ENCODE peak calls at places on chromosomes 4 and X, in four cellular contexts. One of them, this sample, is unnamed.

GRCh38 chr4:31083451-31083850 is 363.3 kb downstream of the PCDH7 start:
- DNase-seq in IMR-90: no peak
- DNase-seq in activated CD8-positive, alpha-beta T cell treated with anti-CD3 and anti-CD28 coated beads for 36 hours: no peak
- DNase-seq in HFFc6: no peak
- DNase-seq in this sample: no peak

GRCh38 chr4:95466791-95467190 is 82.0 kb downstream of the UNC5C start:
- DNase-seq in HFFc6: no peak
- DNase-seq in activated CD8-positive, alpha-beta T cell treated with anti-CD3 and anti-CD28 coated beads for 36 hours: no peak
- DNase-seq in IMR-90: no peak
- DNase-seq in this sample: no peak

GRCh38 chr4:48031802-48032525 is 15.4 kb downstream of the NIPAL1 start:
- DNase-seq in activated CD8-positive, alpha-beta T cell treated with anti-CD3 and anti-CD28 coated beads for 36 hours: no peak
- DNase-seq in HFFc6: no peak
- DNase-seq in IMR-90: peak
- DNase-seq in this sample: no peak

GRCh38 chr4:184115399-184115798 is 102.3 kb downstream of the ENPP6 start:
- DNase-seq in HFFc6: no peak
- DNase-seq in IMR-90: no peak
- DNase-seq in activated CD8-positive, alpha-beta T cell treated with anti-CD3 and anti-CD28 coated beads for 36 hours: no peak
- DNase-seq in this sample: no peak

GRCh38 chrX:136880003-136880451 is 498 bp downstream of the RBMX start:
- DNase-seq in IMR-90: no peak
- DNase-seq in HFFc6: peak
- DNase-seq in activated CD8-positive, alpha-beta T cell treated with anti-CD3 and anti-CD28 coated beads for 36 hours: peak
- DNase-seq in this sample: no peak

GRCh38 chrX:96833333-96833732 is 50.4 kb upstream of the RPA4 start:
- DNase-seq in IMR-90: peak
- DNase-seq in HFFc6: no peak
- DNase-seq in activated CD8-positive, alpha-beta T cell treated with anti-CD3 and anti-CD28 coated beads for 36 hours: no peak
- DNase-seq in this sample: no peak

GRCh38 chrX:68383540-68383939 is 49.8 kb downstream of the OPHN1 start:
- DNase-seq in activated CD8-positive, alpha-beta T cell treated with anti-CD3 and anti-CD28 coated beads for 36 hours: no peak
- DNase-seq in IMR-90: no peak
- DNase-seq in HFFc6: no peak
- DNase-seq in this sample: no peak

GRCh38 chrX:147570483-147570882 is 341.2 kb upstream of the FMR1 start:
- DNase-seq in IMR-90: no peak
- DNase-seq in activated CD8-positive, alpha-beta T cell treated with anti-CD3 and anti-CD28 coated beads for 36 hours: no peak
- DNase-seq in HFFc6: no peak
- DNase-seq in this sample: no peak

GRCh38 chr4:73259552-73260140 is 1.0 kb upstream of the ANKRD17 start:
- DNase-seq in IMR-90: no peak
- DNase-seq in activated CD8-positive, alpha-beta T cell treated with anti-CD3 and anti-CD28 coated beads for 36 hours: peak
- DNase-seq in HFFc6: peak
- DNase-seq in this sample: peak

GRCh38 chr4:56628592-56628991 is 52.5 kb downstream of the HOPX start:
- DNase-seq in HFFc6: no peak
- DNase-seq in IMR-90: no peak
- DNase-seq in activated CD8-positive, alpha-beta T cell treated with anti-CD3 and anti-CD28 coated beads for 36 hours: no peak
- DNase-seq in this sample: no peak

GRCh38 chrX:133335027-133335426 is 80.3 kb downstream of the GPC4 start:
- DNase-seq in IMR-90: peak
- DNase-seq in HFFc6: no peak
- DNase-seq in activated CD8-positive, alpha-beta T cell treated with anti-CD3 and anti-CD28 coated beads for 36 hours: peak
- DNase-seq in this sample: peak

GRCh38 chrX:71195959-71196727 is 26.9 kb upstream of the GJB1 start:
- DNase-seq in IMR-90: no peak
- DNase-seq in HFFc6: no peak
- DNase-seq in activated CD8-positive, alpha-beta T cell treated with anti-CD3 and anti-CD28 coated beads for 36 hours: peak
- DNase-seq in this sample: no peak

GRCh38 chr4:6331018-6331417 is 61.4 kb downstream of the WFS1 start:
- DNase-seq in IMR-90: peak
- DNase-seq in HFFc6: peak
- DNase-seq in activated CD8-positive, alpha-beta T cell treated with anti-CD3 and anti-CD28 coated beads for 36 hours: peak
- DNase-seq in this sample: peak

GRCh38 chrX:107684956-107685385 is 56.7 kb downstream of the PRPS1 start:
- DNase-seq in IMR-90: no peak
- DNase-seq in activated CD8-positive, alpha-beta T cell treated with anti-CD3 and anti-CD28 coated beads for 36 hours: peak
- DNase-seq in HFFc6: no peak
- DNase-seq in this sample: no peak

GRCh38 chr4:40227284-40227683 is 30.5 kb downstream of the RHOH start:
- DNase-seq in activated CD8-positive, alpha-beta T cell treated with anti-CD3 and anti-CD28 coated beads for 36 hours: peak
- DNase-seq in HFFc6: no peak
- DNase-seq in IMR-90: no peak
- DNase-seq in this sample: peak

GRCh38 chr4:28548549-28548948 is 1687.9 kb downstream of the STIM2 start:
- DNase-seq in IMR-90: no peak
- DNase-seq in activated CD8-positive, alpha-beta T cell treated with anti-CD3 and anti-CD28 coated beads for 36 hours: no peak
- DNase-seq in HFFc6: no peak
- DNase-seq in this sample: no peak

GRCh38 chr4:152309418-152309817 is 226.5 kb downstream of the FBXW7 start:
- DNase-seq in HFFc6: peak
- DNase-seq in activated CD8-positive, alpha-beta T cell treated with anti-CD3 and anti-CD28 coated beads for 36 hours: no peak
- DNase-seq in IMR-90: no peak
- DNase-seq in this sample: no peak

GRCh38 chr4:113695328-113696169 is 66.0 kb downstream of the CAMK2D start:
- DNase-seq in activated CD8-positive, alpha-beta T cell treated with anti-CD3 and anti-CD28 coated beads for 36 hours: no peak
- DNase-seq in HFFc6: no peak
- DNase-seq in IMR-90: peak
- DNase-seq in this sample: no peak

GRCh38 chrX:40346379-40346778 is 234.4 kb upstream of the ATP6AP2 start:
- DNase-seq in HFFc6: no peak
- DNase-seq in IMR-90: no peak
- DNase-seq in activated CD8-positive, alpha-beta T cell treated with anti-CD3 and anti-CD28 coated beads for 36 hours: no peak
- DNase-seq in this sample: no peak

GRCh38 chr4:73729534-73730165 is 10.7 kb upstream of the CXCL8 start:
- DNase-seq in HFFc6: peak
- DNase-seq in activated CD8-positive, alpha-beta T cell treated with anti-CD3 and anti-CD28 coated beads for 36 hours: peak
- DNase-seq in IMR-90: peak
- DNase-seq in this sample: peak

GRCh38 chr4:1524761-1525160 is 118.5 kb upstream of the NKX1-1 start:
- DNase-seq in HFFc6: no peak
- DNase-seq in activated CD8-positive, alpha-beta T cell treated with anti-CD3 and anti-CD28 coated beads for 36 hours: no peak
- DNase-seq in IMR-90: no peak
- DNase-seq in this sample: no peak

GRCh38 chrX:118016422-118016821 is 100.2 kb downstream of the KLHL13 start:
- DNase-seq in HFFc6: no peak
- DNase-seq in IMR-90: no peak
- DNase-seq in activated CD8-positive, alpha-beta T cell treated with anti-CD3 and anti-CD28 coated beads for 36 hours: no peak
- DNase-seq in this sample: no peak
- TF ChIP-seq CTCF in HFFc6: no peak
- TF ChIP-seq CTCF in IMR-90: no peak
- TF ChIP-seq CTCF in activated CD8-positive, alpha-beta T cell treated with anti-CD3 and anti-CD28 coated beads for 36 hours: no peak
- TF ChIP-seq CTCF in this sample: no peak

GRCh38 chr4:153465922-153466636 is at the start of gene TMEM131L:
- DNase-seq in HFFc6: peak
- DNase-seq in IMR-90: peak
- DNase-seq in activated CD8-positive, alpha-beta T cell treated with anti-CD3 and anti-CD28 coated beads for 36 hours: peak
- DNase-seq in this sample: peak
- TF ChIP-seq CTCF in HFFc6: peak
- TF ChIP-seq CTCF in IMR-90: no peak
- TF ChIP-seq CTCF in activated CD8-positive, alpha-beta T cell treated with anti-CD3 and anti-CD28 coated beads for 36 hours: no peak
- TF ChIP-seq CTCF in this sample: peak

GRCh38 chr4:17595471-17596005 is 18.5 kb downstream of the LAP3 start:
- DNase-seq in activated CD8-positive, alpha-beta T cell treated with anti-CD3 and anti-CD28 coated beads for 36 hours: no peak
- DNase-seq in IMR-90: no peak
- DNase-seq in HFFc6: no peak
- DNase-seq in this sample: peak

GRCh38 chr4:17599826-17600225 is 14.6 kb upstream of the MED28 start:
- DNase-seq in activated CD8-positive, alpha-beta T cell treated with anti-CD3 and anti-CD28 coated beads for 36 hours: no peak
- DNase-seq in IMR-90: no peak
- DNase-seq in HFFc6: no peak
- DNase-seq in this sample: no peak

GRCh38 chr4:17597517-17597916 is 16.9 kb upstream of the MED28 start:
- DNase-seq in HFFc6: no peak
- DNase-seq in IMR-90: peak
- DNase-seq in activated CD8-positive, alpha-beta T cell treated with anti-CD3 and anti-CD28 coated beads for 36 hours: no peak
- DNase-seq in this sample: no peak
- TF ChIP-seq CTCF in HFFc6: peak
- TF ChIP-seq CTCF in IMR-90: peak
- TF ChIP-seq CTCF in activated CD8-positive, alpha-beta T cell treated with anti-CD3 and anti-CD28 coated beads for 36 hours: no peak
- TF ChIP-seq CTCF in this sample: no peak

GRCh38 chr4:181684310-181684709 is 558.9 kb upstream of the TENM3 start:
- DNase-seq in activated CD8-positive, alpha-beta T cell treated with anti-CD3 and anti-CD28 coated beads for 36 hours: no peak
- DNase-seq in IMR-90: peak
- DNase-seq in HFFc6: peak
- DNase-seq in this sample: no peak
- TF ChIP-seq CTCF in activated CD8-positive, alpha-beta T cell treated with anti-CD3 and anti-CD28 coated beads for 36 hours: no peak
- TF ChIP-seq CTCF in IMR-90: no peak
- TF ChIP-seq CTCF in HFFc6: no peak
- TF ChIP-seq CTCF in this sample: no peak

DNA sequence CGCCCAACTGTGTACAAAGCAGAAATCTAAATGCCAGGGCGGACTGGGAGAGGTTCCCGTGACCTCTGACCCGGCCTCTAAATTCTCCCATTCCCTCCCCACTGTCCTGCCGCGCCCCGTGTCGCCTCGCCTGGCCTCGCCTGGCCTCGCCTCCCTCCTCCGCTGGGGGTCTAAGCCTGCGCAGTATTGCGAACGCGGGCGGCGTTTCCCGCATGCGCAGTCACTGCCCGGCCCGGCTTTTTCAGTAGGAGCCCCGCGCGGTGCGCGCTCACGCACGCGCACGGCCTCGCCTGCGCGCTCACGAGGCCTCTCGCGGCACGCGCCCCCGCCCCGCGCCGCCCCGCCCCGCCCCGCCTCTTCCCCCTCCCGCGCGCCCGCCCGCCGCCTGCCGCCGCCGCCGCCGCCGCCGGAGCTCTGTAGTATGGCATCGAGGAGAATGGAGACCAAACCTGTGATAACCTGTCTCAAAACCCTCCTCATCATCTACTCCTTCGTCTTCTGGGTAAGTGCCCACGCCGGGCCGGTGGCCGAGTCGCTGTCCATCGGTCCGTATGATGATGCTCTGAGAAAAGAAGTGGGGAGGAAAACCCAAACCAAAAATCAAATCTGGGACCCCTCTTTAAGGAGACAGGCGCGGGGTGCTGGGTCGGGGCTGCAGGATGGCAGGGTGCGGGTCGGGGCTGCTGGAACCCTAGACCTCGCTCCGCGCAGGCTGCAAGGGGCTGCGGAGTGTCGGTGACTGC is at the start of gene TSPAN7:
- DNase-seq in IMR-90: peak
- DNase-seq in activated CD8-positive, alpha-beta T cell treated with anti-CD3 and anti-CD28 coated beads for 36 hours: peak
- DNase-seq in HFFc6: peak
- DNase-seq in this sample: peak
- TF ChIP-seq CTCF in IMR-90: no peak
- TF ChIP-seq CTCF in activated CD8-positive, alpha-beta T cell treated with anti-CD3 and anti-CD28 coated beads for 36 hours: no peak
- TF ChIP-seq CTCF in HFFc6: no peak
- TF ChIP-seq CTCF in this sample: no peak

GRCh38 chr4:182536221-182536620 is 293.0 kb downstream of the TENM3 start:
- DNase-seq in activated CD8-positive, alpha-beta T cell treated with anti-CD3 and anti-CD28 coated beads for 36 hours: no peak
- DNase-seq in IMR-90: no peak
- DNase-seq in HFFc6: no peak
- DNase-seq in this sample: no peak
- TF ChIP-seq CTCF in activated CD8-positive, alpha-beta T cell treated with anti-CD3 and anti-CD28 coated beads for 36 hours: no peak
- TF ChIP-seq CTCF in IMR-90: no peak
- TF ChIP-seq CTCF in HFFc6: no peak
- TF ChIP-seq CTCF in this sample: no peak